ENCODE peak calls at places on chromosomes 16 and 17, in seven cellular contexts. Z is thyroid gland, S is PC-9, G is glutamatergic neuron, D is kidney epithelial cell, W is WTC11, T is stomach. R is an unnamed sample.

GRCh38 chr17:72714357-72714966 is 378.0 kb downstream of the SLC39A11 start:
- DNase-seq in Z (no peak), S (no peak), G (no peak), D (no peak), W (no peak), T (no peak), R (no peak)

GRCh38 chr16:84048871-84049270 is 6.3 kb upstream of the SLC38A8 start:
- DNase-seq in Z (no peak), S (no peak), G (no peak), D (no peak), W (no peak), T (no peak), R (no peak)

GRCh38 chr16:85086347-85087291 is 25.7 kb downstream of the CIBAR2 start:
- DNase-seq in Z (peak; percentile 78), S (peak; percentile 52), G (peak; percentile 74), D (no peak), W (peak; percentile 86), T (peak; percentile 78), R (peak; percentile 54)

GRCh38 chr17:38673714-38674012 is 1.1 kb downstream of the EPOP start:
- DNase-seq in Z (no peak), S (no peak), G (peak; percentile 59), D (no peak), W (peak; percentile 36), T (peak; percentile 27), R (no peak)

GRCh38 chr17:42819939-42820535 is 4.0 kb downstream of the BECN1 start:
- DNase-seq in Z (peak; percentile 39), S (peak; percentile 58), G (peak; percentile 83), D (no peak), W (peak; percentile 84), T (peak; percentile 71), R (peak; percentile 43)

GRCh38 chr16:49416276-49416675 is 42.7 kb downstream of the C16orf78 start:
- DNase-seq in Z (no peak), S (no peak), G (no peak), D (no peak), W (no peak), T (no peak), R (no peak)

GRCh38 chr17:80000955-80001354 is 34.7 kb downstream of the TBC1D16 start:
- DNase-seq in Z (no peak), S (no peak), G (no peak), D (no peak), W (no peak), T (no peak), R (no peak)

GRCh38 chr16:3195975-3196374 is 8.0 kb downstream of the OR1F1 start:
- DNase-seq in Z (no peak), S (no peak), G (no peak), D (no peak), W (no peak), T (no peak), R (no peak)

GRCh38 chr17:48577946-48578615 is at the start of gene HOXB4:
- DNase-seq in Z (peak; percentile 41), S (no peak), G (peak; percentile 54), D (no peak), W (peak; percentile 73), T (peak; percentile 59), R (peak; percentile 42)

GRCh38 chr16:57743458-57743857 is 7.9 kb downstream of the KATNB1 start:
- DNase-seq in Z (no peak), S (no peak), G (no peak), D (no peak), W (no peak), T (no peak), R (no peak)

GRCh38 chr16:86343111-86343642 is 167.2 kb upstream of the FOXF1 start:
- DNase-seq in Z (peak; percentile 14), S (no peak), G (no peak), D (no peak), W (no peak), T (peak; percentile 42), R (no peak)

GRCh38 chr16:11265124-11265523 is 4.0 kb downstream of the TNP2 start:
- DNase-seq in Z (no peak), S (no peak), G (no peak), D (no peak), W (no peak), T (peak; percentile 30), R (no peak)

GRCh38 chr16:89085755-89086154 is 7.9 kb upstream of the ACSF3 start:
- DNase-seq in Z (no peak), S (no peak), G (no peak), D (no peak), W (no peak), T (no peak), R (no peak)

GRCh38 chr17:74639704-74640142 is 16.2 kb upstream of the CD300E start:
- DNase-seq in Z (no peak), S (no peak), G (no peak), D (no peak), W (no peak), T (no peak), R (peak; percentile 37)

GRCh38 chr16:23223368-23223767 is 40.8 kb downstream of the SCNN1G start:
- DNase-seq in Z (no peak), S (no peak), G (no peak), D (no peak), W (no peak), T (no peak), R (no peak)

GRCh38 chr17:6639651-6640535 is 618 bp downstream of the KIAA0753 start:
- DNase-seq in Z (peak; percentile 29), S (no peak), G (peak; percentile 56), D (no peak), W (peak; percentile 29), T (no peak), R (no peak)

GRCh38 chr16:22816475-22816874 is 2.5 kb downstream of the HS3ST2 start:
- DNase-seq in Z (no peak), S (peak; percentile 48), G (no peak), D (peak; percentile 5), W (no peak), T (no peak), R (no peak)

GRCh38 chr17:37699285-37699973 is 45.4 kb downstream of the HNF1B start:
- DNase-seq in Z (no peak), S (no peak), G (no peak), D (no peak), W (no peak), T (no peak), R (no peak)

GRCh38 chr17:9957244-9957643 is 52.2 kb upstream of the RCVRN start:
- DNase-seq in Z (no peak), S (no peak), G (no peak), D (no peak), W (no peak), T (no peak), R (no peak)

DNA sequence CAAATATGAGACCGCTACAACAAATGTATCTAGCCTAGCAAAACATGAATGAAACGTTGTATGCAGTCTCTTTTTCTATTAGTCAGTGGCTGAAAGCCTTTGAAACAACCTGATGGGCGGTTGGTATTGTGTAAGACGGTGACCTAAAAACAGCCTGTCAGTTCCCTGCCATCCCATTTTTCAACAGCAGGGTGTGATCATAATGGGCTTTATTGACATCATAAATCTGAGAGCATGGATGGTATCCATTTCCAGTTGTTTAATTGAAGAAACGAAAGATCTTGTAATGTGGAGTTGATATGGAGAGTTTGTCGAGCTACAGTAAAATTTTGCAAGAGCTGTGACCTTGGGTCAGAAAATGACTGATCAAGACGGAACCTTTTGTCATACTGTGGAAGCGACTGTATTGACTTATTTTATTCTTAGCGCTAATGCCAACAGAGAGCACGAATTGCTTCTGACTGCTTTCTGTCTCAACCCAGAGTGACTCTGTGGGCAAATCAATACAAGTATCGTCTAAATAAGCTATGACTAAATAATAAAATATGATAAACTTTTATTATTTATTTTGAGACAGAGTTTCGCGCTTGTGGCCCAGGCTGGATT is 12.3 kb upstream of the MEIOB start:
- DNase-seq in Z (no peak), S (no peak), G (no peak), D (no peak), W (no peak), T (no peak), R (no peak)
- TF ChIP-seq CTCF in Z (no peak), S (peak; percentile 57), G (peak; percentile 59), D (no peak), W (no peak), T (no peak), R (no peak)

DNA sequence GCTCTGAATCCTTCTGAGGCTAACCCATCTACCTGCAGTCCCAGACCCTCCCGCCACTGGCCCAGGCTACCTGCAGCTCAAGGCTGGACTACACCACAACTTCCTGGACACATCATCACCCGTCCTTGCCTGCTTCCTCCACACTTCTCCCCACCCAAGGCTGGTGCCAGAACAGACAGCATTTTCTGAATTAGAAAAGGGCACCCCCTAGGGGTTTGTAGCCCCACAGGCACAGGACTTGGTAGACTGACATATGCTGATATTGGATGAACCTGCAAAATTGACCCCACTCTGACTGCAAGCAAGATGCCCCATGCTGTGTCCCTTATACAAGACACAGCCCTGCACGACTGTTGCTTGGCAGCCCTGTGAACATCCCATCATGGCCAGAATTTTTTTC is 271.5 kb upstream of the C16orf82 start:
- DNase-seq in Z (no peak), S (no peak), G (no peak), D (no peak), W (peak; percentile 26), T (no peak), R (no peak)
- TF ChIP-seq CTCF in Z (no peak), S (no peak), G (no peak), D (no peak), W (peak; percentile 28), T (no peak), R (no peak)

DNA sequence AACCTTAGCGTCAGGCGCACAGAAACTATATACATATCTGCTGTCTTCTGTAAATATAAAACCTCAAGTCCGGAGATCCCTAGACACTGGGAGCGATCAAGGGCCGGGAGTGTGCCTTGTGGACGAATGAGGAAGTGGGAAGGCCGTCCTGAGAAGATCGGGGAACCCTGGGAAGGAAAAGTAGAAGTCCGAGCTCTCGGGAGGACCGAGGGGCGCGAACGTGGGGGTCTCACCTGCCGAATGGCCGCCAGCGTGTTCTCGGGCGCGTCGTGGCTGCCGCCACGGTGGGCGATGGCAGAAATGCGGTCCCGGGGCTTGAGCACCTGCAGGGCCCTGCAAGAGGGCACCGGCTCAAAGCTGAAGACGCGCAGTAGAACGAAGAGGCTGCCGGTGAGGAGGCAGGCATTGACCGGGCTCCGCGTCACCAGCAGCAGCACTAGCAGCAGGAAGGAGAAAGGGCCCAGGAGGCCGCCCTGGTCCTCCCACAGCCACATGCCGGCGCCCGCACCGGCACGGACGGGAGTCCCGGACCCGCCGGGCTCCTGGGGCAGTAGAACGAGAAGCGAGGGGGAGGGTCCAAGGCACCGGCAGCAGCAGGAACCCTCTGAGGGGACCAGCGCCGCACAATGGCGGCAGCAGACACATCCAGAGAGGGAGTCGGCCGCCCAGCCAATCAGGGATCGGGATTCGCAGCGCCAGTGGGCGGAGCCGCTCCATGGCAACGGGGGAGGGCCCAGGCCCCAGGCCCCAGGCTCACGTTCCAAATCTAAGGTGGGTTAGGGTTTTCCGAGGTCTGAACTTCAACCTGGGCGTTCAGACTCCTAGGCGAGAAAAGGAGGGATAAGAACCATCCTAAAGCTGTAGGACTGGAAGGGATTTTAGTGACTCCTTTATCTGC is at the start of gene GDE1:
- DNase-seq in Z (peak; percentile 96), S (peak; percentile 75), G (peak; percentile 97), D (peak; percentile 57), W (peak; percentile 98), T (peak; percentile 96), R (peak; percentile 88)
- TF ChIP-seq CTCF in Z (peak; percentile 29), S (peak; percentile 46), G (no peak), D (peak; percentile 42), W (no peak), T (no peak), R (no peak)

DNA sequence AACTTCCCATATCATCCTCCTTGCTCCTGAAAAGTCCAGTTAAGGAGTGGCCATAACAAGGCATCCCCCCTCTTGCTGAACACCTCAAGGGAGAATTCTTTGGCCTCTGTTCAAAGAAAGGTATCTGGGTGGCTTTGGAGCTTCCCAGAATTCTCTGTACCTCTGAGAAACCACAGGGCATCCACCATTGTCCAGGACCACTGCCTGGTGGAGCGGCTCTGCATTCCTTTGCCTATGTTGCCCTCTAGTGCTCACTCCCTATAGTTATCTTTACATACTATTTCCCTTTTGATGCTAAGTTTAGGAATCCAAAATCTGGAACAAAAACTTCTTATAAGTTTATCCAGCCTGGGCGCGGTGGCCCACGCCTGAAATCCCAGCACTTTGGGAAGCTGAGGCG is 30.3 kb downstream of the CHD9NB start:
- DNase-seq in Z (peak; percentile 7), S (no peak), G (peak; percentile 62), D (no peak), W (peak; percentile 51), T (peak; percentile 39), R (no peak)
- TF ChIP-seq CTCF in Z (peak; percentile 20), S (peak; percentile 81), G (peak; percentile 73), D (peak; percentile 62), W (peak; percentile 64), T (peak; percentile 34), R (no peak)

R was measured in activated B cell treated with CpG ODN at 0.5 μM for 24 hours.